ENCODE peak calls at places on chromosomes 6 and 20, in ten cellular contexts. R is CD4-positive, CD25-positive, alpha-beta regulatory T cell; H is transverse colon; L is adrenal gland; A is esophagus squamous epithelium; I is hepatocyte; M is ovary; Z is breast epithelium; D is mammary epithelial cell; B is right lobe of liver. G is an unnamed sample.

GRCh38 chr6:5132741-5133140 is 47.6 kb downstream of the PPP1R3G start:
- DNase-seq in Z (peak), H (peak), I (peak), B (peak), M (peak), L (peak), A (no peak), R (no peak), D (no peak), G (no peak)

GRCh38 chr6:139540276-139540675 is 165.8 kb upstream of the CITED2 start:
- DNase-seq in D (peak), Z (no peak), I (no peak), H (peak), L (no peak), B (no peak), A (no peak), R (peak), M (no peak), G (peak)

GRCh38 chr6:145139895-145140294 is 595.4 kb downstream of the EPM2A start:
- DNase-seq in I (no peak), D (no peak), H (no peak), B (no peak), A (no peak), L (no peak), M (no peak), Z (no peak), R (no peak), G (no peak)

GRCh38 chr20:9617940-9618339 is 103.5 kb downstream of the LAMP5 start:
- DNase-seq in Z (no peak), I (peak), B (no peak), A (no peak), M (no peak), D (peak), L (peak), H (no peak), R (no peak), G (no peak)

GRCh38 chr6:57313711-57314471 is 3.5 kb upstream of the PRIM2 start:
- DNase-seq in A (no peak), I (peak), D (peak), L (peak), B (no peak), M (no peak), Z (no peak), R (no peak), H (peak), G (no peak)

GRCh38 chr6:21305827-21306469 is 287.6 kb upstream of the SOX4 start:
- DNase-seq in H (no peak), R (no peak), Z (no peak), D (peak), L (no peak), I (peak), B (no peak), A (no peak), M (no peak), G (no peak)

GRCh38 chr20:11901127-11901526 is 16.6 kb upstream of the BTBD3 start:
- DNase-seq in Z (no peak), D (peak), I (no peak), A (no peak), B (no peak), M (no peak), R (no peak), L (no peak), H (no peak), G (no peak)

GRCh38 chr6:52365871-52366540 is 4.1 kb downstream of the PAQR8 start:
- DNase-seq in D (no peak), M (no peak), B (no peak), L (no peak), I (no peak), R (no peak), A (no peak), H (no peak), Z (no peak), G (no peak)

GRCh38 chr6:107786709-107787588 is 37.2 kb downstream of the SCML4 start:
- DNase-seq in B (no peak), I (no peak), R (peak), D (no peak), L (no peak), H (peak), A (no peak), Z (no peak), M (no peak), G (peak)

GRCh38 chr6:148839044-148839443 is 92.2 kb downstream of the UST start:
- DNase-seq in Z (no peak), L (no peak), I (peak), B (no peak), D (no peak), R (no peak), H (no peak), A (no peak), M (no peak), G (no peak)

GRCh38 chr20:62032606-62033368 is 32.9 kb downstream of the TAF4 start:
- DNase-seq in A (no peak), I (no peak), R (no peak), L (peak), D (no peak), B (no peak), Z (no peak), H (no peak), M (no peak), G (no peak)

GRCh38 chr20:37395921-37396519 is 50.1 kb downstream of the SRC start:
- DNase-seq in B (no peak), A (no peak), L (no peak), D (no peak), Z (no peak), I (peak), R (no peak), M (no peak), H (no peak), G (no peak)

GRCh38 chr6:161168281-161168891 is 105.5 kb downstream of the AGPAT4 start:
- DNase-seq in M (no peak), D (peak), Z (no peak), B (peak), A (no peak), R (no peak), I (peak), L (peak), H (no peak), G (no peak)

GRCh38 chr6:125913864-125914351 is 42.7 kb upstream of the HINT3 start:
- DNase-seq in I (peak), A (no peak), B (no peak), M (no peak), H (peak), Z (no peak), L (peak), D (peak), R (no peak), G (no peak)

GRCh38 chr6:21836292-21836691 is 242.7 kb downstream of the SOX4 start:
- DNase-seq in M (no peak), R (no peak), Z (no peak), H (no peak), A (no peak), L (no peak), I (no peak), D (no peak), B (no peak), G (no peak)

GRCh38 chr20:50312682-50313187 is 122.1 kb downstream of the CEBPB start:
- DNase-seq in R (no peak), H (peak), D (peak), B (peak), L (peak), I (no peak), Z (peak), A (no peak), M (peak), G (no peak)

GRCh38 chr6:43303751-43304331 is 4.8 kb downstream of the CRIP3 start:
- DNase-seq in M (no peak), A (no peak), D (no peak), L (no peak), Z (no peak), R (no peak), I (no peak), H (no peak), B (no peak), G (no peak)

GRCh38 chr6:101393291-101394251 is at the start of gene GRIK2:
- DNase-seq in L (peak), I (peak), D (peak), A (no peak), B (peak), M (peak), Z (no peak), R (peak), H (peak), G (no peak)

GRCh38 chr6:32947552-32948465 is 5.1 kb downstream of the HLA-DMA start:
- DNase-seq in H (peak), I (peak), L (no peak), M (no peak), A (no peak), D (peak), Z (no peak), R (peak), B (no peak), G (peak)

GRCh38 chr6:82240191-82240590 is 7.4 kb downstream of the IBTK start:
- DNase-seq in H (no peak), R (no peak), A (no peak), D (no peak), I (no peak), Z (no peak), B (no peak), M (no peak), L (no peak), G (no peak)

GRCh38 chr6:13846841-13847240 is 32.5 kb upstream of the MCUR1 start:
- DNase-seq in A (no peak), R (no peak), D (no peak), M (no peak), Z (no peak), B (no peak), I (no peak), H (no peak), L (no peak), G (no peak)

GRCh38 chr20:23503649-23504048 is 12.7 kb downstream of the CST8 start:
- DNase-seq in Z (no peak), A (no peak), I (no peak), D (no peak), L (no peak), H (no peak), M (no peak), R (no peak), B (no peak), G (no peak)

GRCh38 chr6:22184371-22184770 is 112.5 kb downstream of the PRL start:
- DNase-seq in D (no peak), H (no peak), I (no peak), A (no peak), L (no peak), B (no peak), Z (no peak), M (no peak), R (no peak), G (no peak)

GRCh38 chr6:33073431-33073871 is at the start of gene HLA-DPA1:
- DNase-seq in M (no peak), H (peak), I (no peak), A (no peak), Z (no peak), D (peak), B (peak), L (peak), R (peak), G (no peak)

GRCh38 chr20:53080969-53081871 is 109.1 kb downstream of the TSHZ2 start:
- DNase-seq in H (peak), D (peak), Z (peak), M (no peak), B (peak), L (peak), A (no peak), R (peak), I (peak), G (no peak)
- H3K27ac ChIP-seq in H (no peak), D (peak), Z (peak), M (no peak), B (peak), L (peak), A (peak), R (no peak), I (peak), G (no peak)

DNA sequence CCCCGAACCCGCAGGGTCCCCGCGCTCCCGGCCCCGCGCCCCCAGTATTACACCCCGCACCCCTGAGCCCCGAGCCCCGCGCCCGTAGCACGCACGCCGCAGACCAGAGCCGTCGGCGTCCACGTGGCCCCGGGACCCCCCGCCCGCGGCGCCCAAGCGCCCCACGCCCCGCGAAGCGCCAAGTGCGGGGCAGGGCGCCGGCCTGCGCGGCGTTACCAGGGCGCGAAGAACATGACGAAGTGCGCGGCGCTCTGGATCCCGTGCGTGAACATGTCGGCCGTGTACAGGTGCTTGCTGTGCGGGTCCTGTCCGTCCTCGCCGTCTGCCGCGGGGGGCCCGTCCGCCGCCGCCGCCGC is 312 bp downstream of the TXNDC5 start:
- DNase-seq in D (no peak), L (peak), H (no peak), R (peak), M (no peak), A (no peak), I (no peak), B (no peak), Z (no peak), G (no peak)
- H3K27ac ChIP-seq in D (no peak), L (peak), H (peak), R (no peak), M (peak), A (peak), I (peak), B (peak), Z (peak), G (no peak)

DNA sequence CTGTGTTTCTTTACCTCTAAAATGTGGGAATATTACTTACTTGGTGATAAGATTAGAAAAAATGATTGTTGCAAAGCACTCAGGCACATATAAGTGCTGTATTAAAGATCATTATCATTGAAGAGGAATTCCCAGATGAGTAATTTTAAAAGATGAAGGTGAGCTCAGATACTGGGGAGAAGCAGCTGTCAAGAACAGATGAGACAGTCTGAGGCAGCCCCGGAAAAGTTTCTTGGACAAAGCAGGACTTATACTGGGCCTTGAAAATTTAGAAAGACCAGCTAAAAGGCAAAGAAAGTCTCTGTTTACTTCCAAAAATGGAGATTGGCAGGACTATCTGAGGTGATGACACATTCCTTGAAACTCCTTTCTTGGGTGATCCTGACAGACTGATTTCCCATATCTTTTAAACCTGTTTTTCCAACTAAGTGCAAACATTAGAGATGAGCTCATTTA is 93.8 kb upstream of the MARCKS start:
- DNase-seq in M (no peak), L (no peak), B (no peak), H (no peak), R (no peak), I (no peak), D (peak), Z (no peak), A (no peak), G (no peak)
- H3K27ac ChIP-seq in M (no peak), L (no peak), B (no peak), H (no peak), R (no peak), I (peak), D (peak), Z (no peak), A (no peak), G (no peak)

GRCh38 chr6:169165031-169165430 is 88.6 kb downstream of the THBS2 start:
- DNase-seq in R (no peak), A (no peak), I (no peak), Z (no peak), D (no peak), L (no peak), B (no peak), M (no peak), H (no peak), G (no peak)
- H3K27ac ChIP-seq in R (no peak), A (no peak), I (no peak), Z (no peak), D (no peak), L (no peak), B (no peak), M (no peak), H (no peak), G (no peak)

GRCh38 chr6:7215140-7215539 is 97.9 kb downstream of the SSR1 start:
- DNase-seq in D (no peak), M (no peak), I (no peak), B (no peak), R (no peak), A (no peak), L (peak), Z (no peak), H (no peak), G (no peak)
- H3K27ac ChIP-seq in D (no peak), M (no peak), I (no peak), B (peak), R (no peak), A (peak), L (peak), Z (no peak), H (no peak), G (no peak)

GRCh38 chr6:127192911-127193503 is 73.7 kb upstream of the RNF146 start:
- DNase-seq in I (no peak), L (no peak), B (no peak), M (no peak), H (no peak), Z (no peak), R (no peak), D (peak), A (no peak), G (no peak)
- H3K27ac ChIP-seq in I (no peak), L (no peak), B (no peak), M (no peak), H (peak), Z (peak), R (no peak), D (no peak), A (no peak), G (no peak)